ENCODE peak calls at places on chromosomes 12 and 14, in four cellular contexts. W, Y, Q and U are unnamed samples.

GRCh38 chr12:108854453-108855283 is 2.7 kb downstream of the SSH1 start:
- DNase-seq in W (peak; percentile 52), Y (peak; percentile 85), Q (no peak), U (peak; percentile 97)

GRCh38 chr12:75722714-75723200 is 211.3 kb upstream of the KRR1 start:
- DNase-seq in W (peak; percentile 34), Y (no peak), Q (no peak), U (peak; percentile 95)

GRCh38 chr12:25958254-25959068 is at the start of gene RASSF8:
- DNase-seq in W (peak; percentile 37), Q (peak; percentile 77), Y (peak; percentile 85), U (peak; percentile 94)

GRCh38 chr12:7433276-7433822 is 10.6 kb downstream of the CD163L1 start:
- DNase-seq in Q (no peak), Y (no peak), W (no peak), U (peak; percentile 64)

GRCh38 chr14:92613008-92613658 is 99.6 kb downstream of the RIN3 start:
- DNase-seq in W (peak; percentile 34), Y (no peak), Q (peak; percentile 33), U (peak; percentile 29)

GRCh38 chr14:64191756-64192155 is 102.4 kb downstream of the ESR2 start:
- DNase-seq in Q (no peak), W (no peak), Y (no peak), U (peak; percentile 77)

GRCh38 chr14:100776681-100777365 is 49.1 kb upstream of the MEG3 start:
- DNase-seq in W (no peak), Y (peak; percentile 42), Q (no peak), U (no peak)

GRCh38 chr12:25063873-25064598 is 115.1 kb upstream of the BCAT1 start:
- DNase-seq in Y (no peak), Q (no peak), W (no peak), U (no peak)

GRCh38 chr14:101843665-101844064 is 82.2 kb downstream of the PPP2R5C start:
- DNase-seq in Y (no peak), Q (no peak), W (peak; percentile 68), U (no peak)

GRCh38 chr14:24285351-24285750 is 14.0 kb upstream of the RABGGTA start:
- DNase-seq in W (no peak), Y (no peak), Q (no peak), U (no peak)

GRCh38 chr14:79137836-79138235 is 967.7 kb downstream of the NRXN3 start:
- DNase-seq in Q (no peak), Y (no peak), W (no peak), U (no peak)

GRCh38 chr12:95173392-95174251 is 43.6 kb downstream of the FGD6 start:
- DNase-seq in W (no peak), Q (peak; percentile 65), Y (no peak), U (peak; percentile 73)

GRCh38 chr12:101267111-101267510 is 12.8 kb upstream of the UTP20 start:
- DNase-seq in Q (no peak), Y (no peak), W (no peak), U (no peak)

GRCh38 chr12:6135071-6135470 is 10.6 kb upstream of the VWF start:
- DNase-seq in W (no peak), Y (no peak), Q (no peak), U (peak; percentile 35)

GRCh38 chr12:3117628-3118027 is 40.4 kb downstream of the TSPAN9 start:
- DNase-seq in Q (no peak), W (no peak), Y (no peak), U (peak; percentile 83)

GRCh38 chr12:51823875-51824565 is 24.5 kb downstream of the FIGNL2 start:
- DNase-seq in Y (no peak), W (no peak), Q (no peak), U (peak; percentile 81)

GRCh38 chr12:51888316-51889215 is 663 bp downstream of the ANKRD33 start:
- DNase-seq in Y (peak; percentile 59), W (no peak), Q (no peak), U (no peak)

GRCh38 chr12:80045594-80045993 is 53.7 kb upstream of the OTOGL start:
- DNase-seq in W (no peak), Y (no peak), Q (no peak), U (peak; percentile 80)

GRCh38 chr12:44490181-44490580 is 385.9 kb downstream of the NELL2 start:
- DNase-seq in Y (no peak), W (no peak), Q (no peak), U (no peak)

GRCh38 chr12:57215668-57216013 is 953 bp upstream of the NXPH4 start:
- DNase-seq in Y (no peak), Q (no peak), W (peak; percentile 37), U (peak; percentile 50)

GRCh38 chr14:91286530-91286937 is 42.0 kb upstream of the GPR68 start:
- DNase-seq in Q (peak; percentile 71), W (no peak), Y (peak; percentile 80), U (peak; percentile 57)

GRCh38 chr14:74065746-74066575 is 18.3 kb downstream of the ALDH6A1 start:
- DNase-seq in Y (no peak), W (no peak), Q (no peak), U (peak; percentile 30)

GRCh38 chr12:96120359-96121100 is 73.6 kb upstream of the ELK3 start:
- DNase-seq in W (peak; percentile 25), Q (no peak), Y (no peak), U (no peak)

GRCh38 chr12:31952418-31952817 is 6.8 kb upstream of the RESF1 start:
- DNase-seq in W (no peak), Q (no peak), Y (no peak), U (no peak)

GRCh38 chr12:130242506-130242905 is 80.2 kb downstream of the FZD10 start:
- DNase-seq in Q (no peak), W (no peak), Y (no peak), U (no peak)
- TF ChIP-seq CTCF in Q (no peak), W (no peak), Y (no peak), U (no peak)

GRCh38 chr12:125021096-125021495 is 27.7 kb downstream of the BRI3BP start:
- DNase-seq in W (no peak), Q (no peak), Y (no peak), U (no peak)

GRCh38 chr12:125014526-125014925 is 21.1 kb downstream of the BRI3BP start:
- DNase-seq in Y (no peak), Q (no peak), W (no peak), U (no peak)

GRCh38 chr12:125015680-125016310 is 22.4 kb downstream of the BRI3BP start:
- DNase-seq in Q (no peak), W (no peak), Y (no peak), U (no peak)

GRCh38 chr12:125018356-125018755 is 24.9 kb downstream of the BRI3BP start:
- DNase-seq in Y (no peak), Q (no peak), W (no peak), U (no peak)

DNA sequence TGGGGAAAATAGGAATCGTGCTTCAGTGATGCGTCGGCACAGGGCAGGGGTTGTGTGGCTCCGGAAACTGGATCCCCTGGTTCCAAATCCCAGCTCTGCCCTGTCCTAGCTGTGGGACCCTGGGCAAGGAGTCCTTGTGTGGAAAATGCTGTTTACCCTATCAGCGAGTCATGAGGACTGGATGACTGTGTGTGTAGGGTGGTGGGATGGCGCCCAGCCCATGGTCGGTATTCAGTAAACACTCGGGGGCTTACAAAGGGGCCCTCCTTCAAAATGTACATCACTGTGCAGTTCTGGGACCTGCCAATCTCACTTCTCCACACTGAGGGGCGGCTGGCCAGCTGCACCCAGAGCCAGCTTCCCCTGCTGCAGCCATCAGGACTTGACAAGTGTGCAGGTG is 24.4 kb downstream of the BRI3BP start:
- DNase-seq in W (no peak), Y (no peak), Q (no peak), U (no peak)
- H3K4me3 ChIP-seq in W (no peak overlapping the region), Y (no peak overlapping the region), Q (no peak overlapping the region), U (no peak overlapping the region)

DNA sequence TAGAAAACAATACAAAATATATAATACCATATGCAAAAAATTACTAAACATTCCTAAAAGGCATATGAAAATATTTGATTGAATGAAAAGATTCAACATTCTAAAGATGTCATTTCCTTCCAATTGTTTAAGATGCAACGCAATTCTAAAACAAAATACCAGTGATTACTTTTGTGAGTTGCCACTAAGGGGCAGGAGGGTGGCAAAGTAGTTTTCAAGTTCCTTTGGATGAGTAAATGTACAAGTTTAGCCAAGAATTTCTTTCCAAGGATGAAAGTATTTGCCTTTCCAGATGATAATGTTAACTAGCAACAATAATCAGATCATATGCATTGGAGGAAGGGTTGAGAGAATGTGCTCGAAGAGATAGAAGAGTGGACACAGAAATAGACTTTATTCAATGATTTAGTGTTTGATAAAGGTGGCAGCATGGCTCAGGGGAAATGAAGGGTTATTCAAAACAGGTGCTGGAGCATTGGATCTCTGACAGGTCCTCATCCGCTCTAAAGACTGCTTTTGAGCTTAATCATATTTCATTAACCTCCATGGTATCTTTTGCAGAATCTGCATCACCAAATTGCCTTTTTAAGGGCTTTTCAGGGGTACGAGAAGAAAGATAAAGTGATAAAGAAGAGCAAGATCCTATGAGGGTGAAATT is 678.5 kb upstream of the TBX3 start:
- DNase-seq in Q (no peak), W (no peak), Y (no peak), U (peak; percentile 25)
- TF ChIP-seq CTCF in Q (no peak), W (no peak), Y (no peak), U (peak; percentile 16)

GRCh38 chr14:22979748-22980392 is 2.5 kb downstream of the AJUBA start:
- DNase-seq in W (no peak), Y (no peak), Q (no peak), U (no peak)

GRCh38 chr14:22977434-22977683 is 5.0 kb downstream of the AJUBA start:
- DNase-seq in W (no peak), Q (no peak), Y (no peak), U (no peak)

GRCh38 chr14:22978873-22979671 is 3.3 kb downstream of the AJUBA start:
- DNase-seq in W (no peak), Q (no peak), Y (no peak), U (no peak)

GRCh38 chr14:22977684-22978486 is 4.5 kb downstream of the AJUBA start:
- DNase-seq in W (no peak), Q (peak; percentile 46), Y (peak; percentile 76), U (peak; percentile 92)

GRCh38 chr14:22978487-22978837 is 3.9 kb downstream of the AJUBA start:
- DNase-seq in Q (no peak), Y (no peak), W (no peak), U (no peak)
- H3K4me3 ChIP-seq in Q (no peak overlapping the region), Y (no peak overlapping the region), W (no peak overlapping the region), U (peak overlapping the region; percentile 76)

GRCh38 chr14:99609245-99610117 is 5.5 kb upstream of the CCDC85C start:
- DNase-seq in W (no peak), Y (no peak), Q (no peak), U (no peak)
- TF ChIP-seq CTCF in W (peak; percentile 58), Y (no peak), Q (peak; percentile 55), U (peak; percentile 82)

DNA sequence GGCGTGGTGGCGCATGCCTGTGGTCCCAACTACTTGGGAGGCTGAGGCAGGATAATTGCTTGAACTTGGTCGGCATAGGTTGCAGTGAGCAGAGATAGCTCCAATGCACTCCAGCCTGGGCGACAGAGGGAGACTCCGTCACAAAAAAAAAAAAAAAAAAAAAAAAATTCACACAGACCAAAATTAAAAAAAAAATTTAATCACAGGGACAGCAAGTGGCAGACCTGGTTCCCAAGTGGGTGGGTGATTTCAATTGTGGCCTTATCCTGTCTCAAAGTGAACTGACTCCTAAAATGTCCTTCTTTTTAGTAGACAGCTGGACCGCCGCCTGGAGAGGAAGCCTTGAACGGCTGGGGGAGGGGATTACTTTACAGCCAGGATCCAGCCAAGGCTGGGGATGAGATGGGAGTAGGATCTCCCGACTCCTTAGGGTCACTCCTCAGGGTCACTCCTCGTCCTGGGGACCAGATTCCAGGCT is 1.6 kb upstream of the KCNH3 start:
- DNase-seq in Q (no peak), W (no peak), Y (no peak), U (no peak)
- H3K4me3 ChIP-seq in Q (peak overlapping the region; percentile 72), W (peak overlapping the region; percentile 38), Y (peak overlapping the region; percentile 44), U (peak overlapping the region; percentile 41)